ENCODE peak calls at places on chromosomes 3 and 15, in ten cellular contexts. One of them, this sample, is unnamed.
A peak's percentile ranks its signal among the peaks of the same experiment; 100 is the strongest.

GRCh38 chr15:94968133-94968532 is 736.8 kb downstream of the MCTP2 start:
- DNase-seq in heart left ventricle: no peak
- DNase-seq in adrenal gland: peak; percentile 2
- DNase-seq in endothelial cell of umbilical vein: no peak
- DNase-seq in esophagus squamous epithelium: no peak
- DNase-seq in Peyer's patch: no peak
- DNase-seq in right lobe of liver: no peak
- DNase-seq in stomach: no peak
- DNase-seq in IMR-90: no peak
- DNase-seq in A549: no peak
- DNase-seq in this sample: no peak

GRCh38 chr15:72113347-72114031 is 4.5 kb downstream of the MYO9A start:
- DNase-seq in heart left ventricle: no peak
- DNase-seq in adrenal gland: no peak
- DNase-seq in endothelial cell of umbilical vein: no peak
- DNase-seq in esophagus squamous epithelium: no peak
- DNase-seq in Peyer's patch: no peak
- DNase-seq in right lobe of liver: no peak
- DNase-seq in stomach: no peak
- DNase-seq in IMR-90: peak; percentile 37
- DNase-seq in A549: no peak
- DNase-seq in this sample: no peak

GRCh38 chr3:4741404-4742307 is 237.6 kb upstream of the BHLHE40 start:
- DNase-seq in heart left ventricle: peak; percentile 59
- DNase-seq in adrenal gland: peak; percentile 91
- DNase-seq in endothelial cell of umbilical vein: peak; percentile 99
- DNase-seq in esophagus squamous epithelium: no peak
- DNase-seq in Peyer's patch: peak; percentile 70
- DNase-seq in right lobe of liver: peak; percentile 58
- DNase-seq in stomach: peak; percentile 65
- DNase-seq in IMR-90: peak; percentile 99
- DNase-seq in A549: peak; percentile 97
- DNase-seq in this sample: peak; percentile 64

GRCh38 chr15:76206325-76206976 is 104.8 kb downstream of the ETFA start:
- DNase-seq in heart left ventricle: peak; percentile 93
- DNase-seq in adrenal gland: peak; percentile 97
- DNase-seq in endothelial cell of umbilical vein: peak; percentile 71
- DNase-seq in esophagus squamous epithelium: no peak
- DNase-seq in Peyer's patch: peak; percentile 62
- DNase-seq in right lobe of liver: peak; percentile 86
- DNase-seq in stomach: peak; percentile 96
- DNase-seq in IMR-90: peak; percentile 31
- DNase-seq in A549: peak; percentile 40
- DNase-seq in this sample: peak; percentile 92

GRCh38 chr3:190209533-190209932 is 88.8 kb upstream of the P3H2 start:
- DNase-seq in heart left ventricle: no peak
- DNase-seq in adrenal gland: no peak
- DNase-seq in endothelial cell of umbilical vein: no peak
- DNase-seq in esophagus squamous epithelium: no peak
- DNase-seq in Peyer's patch: no peak
- DNase-seq in right lobe of liver: no peak
- DNase-seq in stomach: no peak
- DNase-seq in IMR-90: no peak
- DNase-seq in A549: no peak
- DNase-seq in this sample: no peak

GRCh38 chr3:140580746-140581145 is 97.1 kb upstream of the TRIM42 start:
- DNase-seq in heart left ventricle: no peak
- DNase-seq in adrenal gland: no peak
- DNase-seq in endothelial cell of umbilical vein: no peak
- DNase-seq in esophagus squamous epithelium: no peak
- DNase-seq in Peyer's patch: no peak
- DNase-seq in right lobe of liver: no peak
- DNase-seq in stomach: no peak
- DNase-seq in IMR-90: no peak
- DNase-seq in A549: no peak
- DNase-seq in this sample: no peak

GRCh38 chr3:33919721-33920120 is 121.3 kb downstream of the PDCD6IP start:
- DNase-seq in heart left ventricle: no peak
- DNase-seq in adrenal gland: no peak
- DNase-seq in endothelial cell of umbilical vein: no peak
- DNase-seq in esophagus squamous epithelium: no peak
- DNase-seq in Peyer's patch: no peak
- DNase-seq in right lobe of liver: no peak
- DNase-seq in stomach: no peak
- DNase-seq in IMR-90: no peak
- DNase-seq in A549: no peak
- DNase-seq in this sample: no peak

GRCh38 chr3:190709351-190709773 is 153.1 kb downstream of the GMNC start:
- DNase-seq in heart left ventricle: no peak
- DNase-seq in adrenal gland: no peak
- DNase-seq in endothelial cell of umbilical vein: no peak
- DNase-seq in esophagus squamous epithelium: no peak
- DNase-seq in Peyer's patch: no peak
- DNase-seq in right lobe of liver: no peak
- DNase-seq in stomach: no peak
- DNase-seq in IMR-90: no peak
- DNase-seq in A549: no peak
- DNase-seq in this sample: no peak

GRCh38 chr3:66138336-66139234 is 82.2 kb upstream of the SLC25A26 start:
- DNase-seq in heart left ventricle: peak; percentile 58
- DNase-seq in adrenal gland: peak; percentile 70
- DNase-seq in endothelial cell of umbilical vein: peak; percentile 72
- DNase-seq in esophagus squamous epithelium: no peak
- DNase-seq in Peyer's patch: peak; percentile 73
- DNase-seq in right lobe of liver: peak; percentile 33
- DNase-seq in stomach: peak; percentile 61
- DNase-seq in IMR-90: peak; percentile 68
- DNase-seq in A549: peak; percentile 63
- DNase-seq in this sample: peak; percentile 69

GRCh38 chr15:101233651-101234281 is 18.1 kb downstream of the CHSY1 start:
- DNase-seq in heart left ventricle: no peak
- DNase-seq in adrenal gland: no peak
- DNase-seq in endothelial cell of umbilical vein: no peak
- DNase-seq in esophagus squamous epithelium: no peak
- DNase-seq in Peyer's patch: no peak
- DNase-seq in right lobe of liver: no peak
- DNase-seq in stomach: no peak
- DNase-seq in IMR-90: no peak
- DNase-seq in A549: no peak
- DNase-seq in this sample: no peak

GRCh38 chr15:100152463-100152862 is 189.3 kb downstream of the ADAMTS17 start:
- DNase-seq in heart left ventricle: peak; percentile 50
- DNase-seq in adrenal gland: no peak
- DNase-seq in endothelial cell of umbilical vein: no peak
- DNase-seq in esophagus squamous epithelium: no peak
- DNase-seq in Peyer's patch: no peak
- DNase-seq in right lobe of liver: no peak
- DNase-seq in stomach: no peak
- DNase-seq in IMR-90: no peak
- DNase-seq in A549: no peak
- DNase-seq in this sample: no peak

GRCh38 chr3:53581671-53582070 is 87.3 kb downstream of the CACNA1D start:
- DNase-seq in heart left ventricle: no peak
- DNase-seq in adrenal gland: no peak
- DNase-seq in endothelial cell of umbilical vein: no peak
- DNase-seq in esophagus squamous epithelium: no peak
- DNase-seq in Peyer's patch: no peak
- DNase-seq in right lobe of liver: no peak
- DNase-seq in stomach: no peak
- DNase-seq in IMR-90: peak; percentile 1
- DNase-seq in A549: no peak
- DNase-seq in this sample: no peak

GRCh38 chr3:159616234-159616825 is 372.3 kb upstream of the IL12A start:
- DNase-seq in heart left ventricle: peak; percentile 59
- DNase-seq in adrenal gland: peak; percentile 7
- DNase-seq in endothelial cell of umbilical vein: peak; percentile 60
- DNase-seq in esophagus squamous epithelium: no peak
- DNase-seq in Peyer's patch: peak; percentile 50
- DNase-seq in right lobe of liver: peak; percentile 54
- DNase-seq in stomach: peak; percentile 39
- DNase-seq in IMR-90: peak; percentile 68
- DNase-seq in A549: peak; percentile 67
- DNase-seq in this sample: peak; percentile 3

GRCh38 chr3:43505351-43505750 is 116.5 kb downstream of the ANO10 start:
- DNase-seq in heart left ventricle: no peak
- DNase-seq in adrenal gland: no peak
- DNase-seq in endothelial cell of umbilical vein: no peak
- DNase-seq in esophagus squamous epithelium: no peak
- DNase-seq in Peyer's patch: no peak
- DNase-seq in right lobe of liver: no peak
- DNase-seq in stomach: no peak
- DNase-seq in IMR-90: peak; percentile 77
- DNase-seq in A549: no peak
- DNase-seq in this sample: no peak

GRCh38 chr3:170154569-170155143 is 26.9 kb downstream of the PHC3 start:
- DNase-seq in heart left ventricle: no peak
- DNase-seq in adrenal gland: no peak
- DNase-seq in endothelial cell of umbilical vein: no peak
- DNase-seq in esophagus squamous epithelium: no peak
- DNase-seq in Peyer's patch: no peak
- DNase-seq in right lobe of liver: no peak
- DNase-seq in stomach: no peak
- DNase-seq in IMR-90: no peak
- DNase-seq in A549: no peak
- DNase-seq in this sample: no peak

GRCh38 chr3:123336441-123336851 is 112.4 kb downstream of the ADCY5 start:
- DNase-seq in heart left ventricle: peak; percentile 31
- DNase-seq in adrenal gland: no peak
- DNase-seq in endothelial cell of umbilical vein: no peak
- DNase-seq in esophagus squamous epithelium: no peak
- DNase-seq in Peyer's patch: no peak
- DNase-seq in right lobe of liver: no peak
- DNase-seq in stomach: no peak
- DNase-seq in IMR-90: no peak
- DNase-seq in A549: no peak
- DNase-seq in this sample: no peak

DNA sequence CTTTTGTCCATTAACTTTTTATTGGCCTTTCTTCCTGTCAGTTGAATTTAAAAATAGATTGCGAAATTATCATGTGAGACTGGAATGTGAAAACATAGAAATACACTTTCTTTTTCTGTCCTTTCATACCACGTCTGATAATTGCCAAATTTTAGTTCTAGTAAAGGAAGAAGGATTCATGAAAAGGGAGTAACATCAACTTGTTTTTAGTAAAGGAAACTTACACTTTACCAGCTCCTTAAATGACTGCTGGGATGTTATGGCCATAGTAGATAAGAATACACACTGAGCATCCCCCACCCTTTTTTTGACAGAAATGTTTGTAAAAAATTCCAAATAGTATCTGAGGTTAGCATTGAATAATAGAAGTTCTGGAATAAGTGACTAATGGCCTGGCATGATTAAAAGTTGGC is 137.9 kb downstream of the NEO1 start:
- DNase-seq in heart left ventricle: no peak
- DNase-seq in adrenal gland: no peak
- DNase-seq in endothelial cell of umbilical vein: no peak
- DNase-seq in esophagus squamous epithelium: no peak
- DNase-seq in Peyer's patch: no peak
- DNase-seq in right lobe of liver: no peak
- DNase-seq in stomach: no peak
- DNase-seq in IMR-90: peak; percentile 18
- DNase-seq in A549: no peak
- DNase-seq in this sample: no peak
- TF ChIP-seq POLR2A in heart left ventricle: no peak
- TF ChIP-seq POLR2A in adrenal gland: no peak
- TF ChIP-seq POLR2A in endothelial cell of umbilical vein: no peak
- TF ChIP-seq POLR2A in esophagus squamous epithelium: no peak
- TF ChIP-seq POLR2A in Peyer's patch: no peak
- TF ChIP-seq POLR2A in right lobe of liver: no peak
- TF ChIP-seq POLR2A in stomach: no peak
- TF ChIP-seq POLR2A in IMR-90: no peak
- TF ChIP-seq POLR2A in A549: no peak
- TF ChIP-seq POLR2A in this sample: no peak

DNA sequence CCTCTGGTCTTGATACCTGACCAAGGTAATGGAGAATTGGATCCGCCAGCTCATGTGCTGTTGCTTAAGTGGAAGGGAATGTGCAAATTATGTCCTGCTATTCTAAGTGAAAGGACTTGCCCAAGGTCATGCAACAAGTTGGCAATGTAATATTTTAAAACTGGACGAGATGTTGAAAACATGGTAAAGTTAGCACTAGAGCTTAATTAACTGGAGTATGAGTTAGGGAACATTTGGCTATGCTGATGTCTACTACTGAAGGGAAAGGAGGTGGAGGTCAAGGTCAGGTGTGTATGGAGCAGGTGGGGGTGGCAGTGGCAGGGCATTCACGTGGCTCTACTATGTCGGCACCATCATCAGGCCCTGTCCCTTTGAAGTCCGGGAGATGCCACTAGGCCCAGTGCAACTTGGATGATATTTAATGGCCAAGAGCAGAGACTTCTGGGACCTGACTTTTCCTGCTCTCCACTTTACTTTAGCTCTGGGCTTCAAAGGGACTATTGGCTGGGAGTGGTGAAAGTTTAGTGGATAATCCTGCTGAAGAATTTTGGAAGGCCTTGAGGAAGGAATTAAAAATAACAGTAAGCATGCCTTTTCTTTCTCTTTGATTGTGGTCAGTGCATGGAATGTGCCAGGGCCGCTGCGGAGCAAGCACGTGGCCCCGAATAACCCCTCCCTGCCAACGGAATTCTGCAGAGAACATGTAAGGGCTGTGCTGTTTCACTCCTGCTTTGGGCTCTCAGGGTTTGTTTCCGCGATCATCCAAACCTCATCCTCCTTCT is 14.9 kb downstream of the SMAD3 start:
- DNase-seq in heart left ventricle: peak; percentile 52
- DNase-seq in adrenal gland: peak; percentile 68
- DNase-seq in endothelial cell of umbilical vein: no peak
- DNase-seq in esophagus squamous epithelium: no peak
- DNase-seq in Peyer's patch: no peak
- DNase-seq in right lobe of liver: no peak
- DNase-seq in stomach: peak; percentile 63
- DNase-seq in IMR-90: peak; percentile 66
- DNase-seq in A549: no peak
- DNase-seq in this sample: peak; percentile 80
- H3K27ac ChIP-seq in heart left ventricle: peak overlapping the region; percentile 38
- H3K27ac ChIP-seq in adrenal gland: peak overlapping the region; percentile 62
- H3K27ac ChIP-seq in endothelial cell of umbilical vein: peak overlapping the region; percentile 22
- H3K27ac ChIP-seq in esophagus squamous epithelium: peak overlapping the region; percentile 68
- H3K27ac ChIP-seq in Peyer's patch: peak overlapping the region; percentile 20
- H3K27ac ChIP-seq in right lobe of liver: no peak overlapping the region
- H3K27ac ChIP-seq in stomach: peak overlapping the region; percentile 76
- H3K27ac ChIP-seq in IMR-90: peak overlapping the region; percentile 65
- H3K27ac ChIP-seq in A549: peak overlapping the region; percentile 62
- H3K27ac ChIP-seq in this sample: peak overlapping the region; percentile 71

GRCh38 chr3:105362021-105362665 is 4.6 kb upstream of the ALCAM start:
- DNase-seq in heart left ventricle: no peak
- DNase-seq in adrenal gland: no peak
- DNase-seq in endothelial cell of umbilical vein: peak; percentile 83
- DNase-seq in esophagus squamous epithelium: no peak
- DNase-seq in Peyer's patch: no peak
- DNase-seq in right lobe of liver: no peak
- DNase-seq in stomach: no peak
- DNase-seq in IMR-90: peak; percentile 68
- DNase-seq in A549: no peak
- DNase-seq in this sample: no peak
- H3K4me1 ChIP-seq in heart left ventricle: no peaks in the 10 kb centered on the region
- H3K4me1 ChIP-seq in adrenal gland: peaks cover 15% of the 10 kb centered on the region
- H3K4me1 ChIP-seq in endothelial cell of umbilical vein: peaks cover 70% of the 10 kb centered on the region
- H3K4me1 ChIP-seq in esophagus squamous epithelium: peaks cover 4% of the 10 kb centered on the region
- H3K4me1 ChIP-seq in Peyer's patch: peaks cover 16% of the 10 kb centered on the region
- H3K4me1 ChIP-seq in right lobe of liver: no peaks in the 10 kb centered on the region
- H3K4me1 ChIP-seq in stomach: peaks cover 17% of the 10 kb centered on the region
- H3K4me1 ChIP-seq in IMR-90: peaks cover 10% of the 10 kb centered on the region
- H3K4me1 ChIP-seq in A549: peaks cover 55% of the 10 kb centered on the region
- H3K4me1 ChIP-seq in this sample: no peaks in the 10 kb centered on the region

GRCh38 chr3:13012228-13012691 is 61.0 kb downstream of the IQSEC1 start:
- DNase-seq in heart left ventricle: peak; percentile 88
- DNase-seq in adrenal gland: peak; percentile 92
- DNase-seq in endothelial cell of umbilical vein: no peak
- DNase-seq in esophagus squamous epithelium: no peak
- DNase-seq in Peyer's patch: peak; percentile 93
- DNase-seq in right lobe of liver: peak; percentile 75
- DNase-seq in stomach: peak; percentile 70
- DNase-seq in IMR-90: peak; percentile 44
- DNase-seq in A549: no peak
- DNase-seq in this sample: peak; percentile 45
- TF ChIP-seq POLR2A in heart left ventricle: no peak
- TF ChIP-seq POLR2A in adrenal gland: peak; percentile 20
- TF ChIP-seq POLR2A in endothelial cell of umbilical vein: no peak
- TF ChIP-seq POLR2A in esophagus squamous epithelium: peak; percentile 50
- TF ChIP-seq POLR2A in Peyer's patch: peak; percentile 10
- TF ChIP-seq POLR2A in right lobe of liver: peak; percentile 10
- TF ChIP-seq POLR2A in stomach: no peak
- TF ChIP-seq POLR2A in IMR-90: no peak
- TF ChIP-seq POLR2A in A549: no peak
- TF ChIP-seq POLR2A in this sample: no peak